ENCODE peak calls at places on chromosome 21, in ten cellular contexts. One of them, this sample, is unnamed.

GRCh38 chr21:45640888-45641479 is 2.5 kb upstream of the PCBP3 start:
- DNase-seq in memory B cell: no peak
- DNase-seq in activated T-helper 1 cell treated with Interleukin-2 at 50 U/mL for 16 hours: no peak
- DNase-seq in stimulated activated CD4-positive, alpha-beta T cell treated with anti-CD3 and anti-CD28 coated beads, Interleukin-1b, Interleukin-23, amount 100 ng/mL, for 48 hours: no peak
- DNase-seq in transverse colon: peak
- DNase-seq in Kasumi-1: no peak
- DNase-seq in midbrain: no peak
- DNase-seq in AG04449: no peak
- DNase-seq in brain microvascular endothelial cell: peak
- DNase-seq in stimulated activated CD8-positive, alpha-beta memory T cell treated with anti-CD3 and anti-CD28 coated beads, Interleukin-2, amount 100 ng/mL, for 1 hour: no peak
- DNase-seq in this sample: peak

GRCh38 chr21:29382029-29382654 is 83.4 kb downstream of the BACH1 start:
- DNase-seq in memory B cell: no peak
- DNase-seq in activated T-helper 1 cell treated with Interleukin-2 at 50 U/mL for 16 hours: no peak
- DNase-seq in stimulated activated CD4-positive, alpha-beta T cell treated with anti-CD3 and anti-CD28 coated beads, Interleukin-1b, Interleukin-23, amount 100 ng/mL, for 48 hours: no peak
- DNase-seq in transverse colon: no peak
- DNase-seq in Kasumi-1: no peak
- DNase-seq in midbrain: no peak
- DNase-seq in AG04449: peak
- DNase-seq in brain microvascular endothelial cell: peak
- DNase-seq in stimulated activated CD8-positive, alpha-beta memory T cell treated with anti-CD3 and anti-CD28 coated beads, Interleukin-2, amount 100 ng/mL, for 1 hour: no peak
- DNase-seq in this sample: peak

GRCh38 chr21:31198575-31198974 is 145.5 kb downstream of the TIAM1 start:
- DNase-seq in memory B cell: peak
- DNase-seq in activated T-helper 1 cell treated with Interleukin-2 at 50 U/mL for 16 hours: no peak
- DNase-seq in stimulated activated CD4-positive, alpha-beta T cell treated with anti-CD3 and anti-CD28 coated beads, Interleukin-1b, Interleukin-23, amount 100 ng/mL, for 48 hours: no peak
- DNase-seq in transverse colon: no peak
- DNase-seq in Kasumi-1: peak
- DNase-seq in midbrain: peak
- DNase-seq in AG04449: peak
- DNase-seq in brain microvascular endothelial cell: peak
- DNase-seq in stimulated activated CD8-positive, alpha-beta memory T cell treated with anti-CD3 and anti-CD28 coated beads, Interleukin-2, amount 100 ng/mL, for 1 hour: no peak
- DNase-seq in this sample: peak

GRCh38 chr21:26933448-26933847 is 33.4 kb downstream of the ADAMTS5 start:
- DNase-seq in memory B cell: no peak
- DNase-seq in activated T-helper 1 cell treated with Interleukin-2 at 50 U/mL for 16 hours: no peak
- DNase-seq in stimulated activated CD4-positive, alpha-beta T cell treated with anti-CD3 and anti-CD28 coated beads, Interleukin-1b, Interleukin-23, amount 100 ng/mL, for 48 hours: no peak
- DNase-seq in transverse colon: no peak
- DNase-seq in Kasumi-1: no peak
- DNase-seq in midbrain: no peak
- DNase-seq in AG04449: no peak
- DNase-seq in brain microvascular endothelial cell: no peak
- DNase-seq in stimulated activated CD8-positive, alpha-beta memory T cell treated with anti-CD3 and anti-CD28 coated beads, Interleukin-2, amount 100 ng/mL, for 1 hour: no peak
- DNase-seq in this sample: no peak

GRCh38 chr21:33975548-33976081 is 60.0 kb upstream of the ATP5PO start:
- DNase-seq in memory B cell: peak
- DNase-seq in activated T-helper 1 cell treated with Interleukin-2 at 50 U/mL for 16 hours: peak
- DNase-seq in stimulated activated CD4-positive, alpha-beta T cell treated with anti-CD3 and anti-CD28 coated beads, Interleukin-1b, Interleukin-23, amount 100 ng/mL, for 48 hours: peak
- DNase-seq in transverse colon: peak
- DNase-seq in Kasumi-1: peak
- DNase-seq in midbrain: no peak
- DNase-seq in AG04449: no peak
- DNase-seq in brain microvascular endothelial cell: peak
- DNase-seq in stimulated activated CD8-positive, alpha-beta memory T cell treated with anti-CD3 and anti-CD28 coated beads, Interleukin-2, amount 100 ng/mL, for 1 hour: peak
- DNase-seq in this sample: no peak

GRCh38 chr21:43277481-43278351 is 108.9 kb downstream of the CRYAA start:
- DNase-seq in memory B cell: no peak
- DNase-seq in activated T-helper 1 cell treated with Interleukin-2 at 50 U/mL for 16 hours: no peak
- DNase-seq in stimulated activated CD4-positive, alpha-beta T cell treated with anti-CD3 and anti-CD28 coated beads, Interleukin-1b, Interleukin-23, amount 100 ng/mL, for 48 hours: no peak
- DNase-seq in transverse colon: no peak
- DNase-seq in Kasumi-1: no peak
- DNase-seq in midbrain: no peak
- DNase-seq in AG04449: no peak
- DNase-seq in brain microvascular endothelial cell: no peak
- DNase-seq in stimulated activated CD8-positive, alpha-beta memory T cell treated with anti-CD3 and anti-CD28 coated beads, Interleukin-2, amount 100 ng/mL, for 1 hour: no peak
- DNase-seq in this sample: no peak

GRCh38 chr21:25385912-25386474 is 221.3 kb downstream of the MRPL39 start:
- DNase-seq in memory B cell: peak
- DNase-seq in activated T-helper 1 cell treated with Interleukin-2 at 50 U/mL for 16 hours: no peak
- DNase-seq in stimulated activated CD4-positive, alpha-beta T cell treated with anti-CD3 and anti-CD28 coated beads, Interleukin-1b, Interleukin-23, amount 100 ng/mL, for 48 hours: no peak
- DNase-seq in transverse colon: no peak
- DNase-seq in Kasumi-1: peak
- DNase-seq in midbrain: peak
- DNase-seq in AG04449: no peak
- DNase-seq in brain microvascular endothelial cell: no peak
- DNase-seq in stimulated activated CD8-positive, alpha-beta memory T cell treated with anti-CD3 and anti-CD28 coated beads, Interleukin-2, amount 100 ng/mL, for 1 hour: no peak
- DNase-seq in this sample: peak

GRCh38 chr21:39774252-39774651 is 29.3 kb downstream of the IGSF5 start:
- DNase-seq in memory B cell: no peak
- DNase-seq in activated T-helper 1 cell treated with Interleukin-2 at 50 U/mL for 16 hours: no peak
- DNase-seq in stimulated activated CD4-positive, alpha-beta T cell treated with anti-CD3 and anti-CD28 coated beads, Interleukin-1b, Interleukin-23, amount 100 ng/mL, for 48 hours: no peak
- DNase-seq in transverse colon: no peak
- DNase-seq in Kasumi-1: no peak
- DNase-seq in midbrain: no peak
- DNase-seq in AG04449: no peak
- DNase-seq in brain microvascular endothelial cell: no peak
- DNase-seq in stimulated activated CD8-positive, alpha-beta memory T cell treated with anti-CD3 and anti-CD28 coated beads, Interleukin-2, amount 100 ng/mL, for 1 hour: no peak
- DNase-seq in this sample: no peak

GRCh38 chr21:45105906-45106485 is 31.6 kb downstream of the ADARB1 start:
- DNase-seq in memory B cell: no peak
- DNase-seq in activated T-helper 1 cell treated with Interleukin-2 at 50 U/mL for 16 hours: no peak
- DNase-seq in stimulated activated CD4-positive, alpha-beta T cell treated with anti-CD3 and anti-CD28 coated beads, Interleukin-1b, Interleukin-23, amount 100 ng/mL, for 48 hours: no peak
- DNase-seq in transverse colon: no peak
- DNase-seq in Kasumi-1: no peak
- DNase-seq in midbrain: no peak
- DNase-seq in AG04449: no peak
- DNase-seq in brain microvascular endothelial cell: no peak
- DNase-seq in stimulated activated CD8-positive, alpha-beta memory T cell treated with anti-CD3 and anti-CD28 coated beads, Interleukin-2, amount 100 ng/mL, for 1 hour: no peak
- DNase-seq in this sample: no peak

GRCh38 chr21:16908087-16908486 is 604.8 kb upstream of the CXADR start:
- DNase-seq in memory B cell: no peak
- DNase-seq in activated T-helper 1 cell treated with Interleukin-2 at 50 U/mL for 16 hours: no peak
- DNase-seq in stimulated activated CD4-positive, alpha-beta T cell treated with anti-CD3 and anti-CD28 coated beads, Interleukin-1b, Interleukin-23, amount 100 ng/mL, for 48 hours: no peak
- DNase-seq in transverse colon: no peak
- DNase-seq in Kasumi-1: no peak
- DNase-seq in midbrain: peak
- DNase-seq in AG04449: no peak
- DNase-seq in brain microvascular endothelial cell: no peak
- DNase-seq in stimulated activated CD8-positive, alpha-beta memory T cell treated with anti-CD3 and anti-CD28 coated beads, Interleukin-2, amount 100 ng/mL, for 1 hour: no peak
- DNase-seq in this sample: peak

GRCh38 chr21:46150491-46151121 is 4.8 kb downstream of the FTCD start:
- DNase-seq in memory B cell: no peak
- DNase-seq in activated T-helper 1 cell treated with Interleukin-2 at 50 U/mL for 16 hours: no peak
- DNase-seq in stimulated activated CD4-positive, alpha-beta T cell treated with anti-CD3 and anti-CD28 coated beads, Interleukin-1b, Interleukin-23, amount 100 ng/mL, for 48 hours: no peak
- DNase-seq in transverse colon: peak
- DNase-seq in Kasumi-1: no peak
- DNase-seq in midbrain: no peak
- DNase-seq in AG04449: no peak
- DNase-seq in brain microvascular endothelial cell: no peak
- DNase-seq in stimulated activated CD8-positive, alpha-beta memory T cell treated with anti-CD3 and anti-CD28 coated beads, Interleukin-2, amount 100 ng/mL, for 1 hour: no peak
- DNase-seq in this sample: no peak

GRCh38 chr21:44370027-44370735 is 16.8 kb downstream of the TRPM2 start:
- DNase-seq in memory B cell: no peak
- DNase-seq in activated T-helper 1 cell treated with Interleukin-2 at 50 U/mL for 16 hours: no peak
- DNase-seq in stimulated activated CD4-positive, alpha-beta T cell treated with anti-CD3 and anti-CD28 coated beads, Interleukin-1b, Interleukin-23, amount 100 ng/mL, for 48 hours: no peak
- DNase-seq in transverse colon: no peak
- DNase-seq in Kasumi-1: no peak
- DNase-seq in midbrain: no peak
- DNase-seq in AG04449: no peak
- DNase-seq in brain microvascular endothelial cell: peak
- DNase-seq in stimulated activated CD8-positive, alpha-beta memory T cell treated with anti-CD3 and anti-CD28 coated beads, Interleukin-2, amount 100 ng/mL, for 1 hour: no peak
- DNase-seq in this sample: peak

GRCh38 chr21:37927711-37928110 is 11.5 kb upstream of the KCNJ6 start:
- DNase-seq in memory B cell: no peak
- DNase-seq in activated T-helper 1 cell treated with Interleukin-2 at 50 U/mL for 16 hours: no peak
- DNase-seq in stimulated activated CD4-positive, alpha-beta T cell treated with anti-CD3 and anti-CD28 coated beads, Interleukin-1b, Interleukin-23, amount 100 ng/mL, for 48 hours: no peak
- DNase-seq in transverse colon: no peak
- DNase-seq in Kasumi-1: no peak
- DNase-seq in midbrain: no peak
- DNase-seq in AG04449: no peak
- DNase-seq in brain microvascular endothelial cell: no peak
- DNase-seq in stimulated activated CD8-positive, alpha-beta memory T cell treated with anti-CD3 and anti-CD28 coated beads, Interleukin-2, amount 100 ng/mL, for 1 hour: no peak
- DNase-seq in this sample: no peak

GRCh38 chr21:39852726-39853510 is 14.3 kb upstream of the PCP4 start:
- DNase-seq in memory B cell: no peak
- DNase-seq in activated T-helper 1 cell treated with Interleukin-2 at 50 U/mL for 16 hours: no peak
- DNase-seq in stimulated activated CD4-positive, alpha-beta T cell treated with anti-CD3 and anti-CD28 coated beads, Interleukin-1b, Interleukin-23, amount 100 ng/mL, for 48 hours: no peak
- DNase-seq in transverse colon: no peak
- DNase-seq in Kasumi-1: no peak
- DNase-seq in midbrain: no peak
- DNase-seq in AG04449: no peak
- DNase-seq in brain microvascular endothelial cell: no peak
- DNase-seq in stimulated activated CD8-positive, alpha-beta memory T cell treated with anti-CD3 and anti-CD28 coated beads, Interleukin-2, amount 100 ng/mL, for 1 hour: no peak
- DNase-seq in this sample: no peak

GRCh38 chr21:39588884-39589283 is 23.9 kb upstream of the B3GALT5 start:
- DNase-seq in memory B cell: no peak
- DNase-seq in activated T-helper 1 cell treated with Interleukin-2 at 50 U/mL for 16 hours: no peak
- DNase-seq in stimulated activated CD4-positive, alpha-beta T cell treated with anti-CD3 and anti-CD28 coated beads, Interleukin-1b, Interleukin-23, amount 100 ng/mL, for 48 hours: no peak
- DNase-seq in transverse colon: no peak
- DNase-seq in Kasumi-1: no peak
- DNase-seq in midbrain: no peak
- DNase-seq in AG04449: no peak
- DNase-seq in brain microvascular endothelial cell: no peak
- DNase-seq in stimulated activated CD8-positive, alpha-beta memory T cell treated with anti-CD3 and anti-CD28 coated beads, Interleukin-2, amount 100 ng/mL, for 1 hour: no peak
- DNase-seq in this sample: no peak

GRCh38 chr21:33834801-33835500 is 80.7 kb downstream of the ATP5PO start:
- DNase-seq in memory B cell: no peak
- DNase-seq in activated T-helper 1 cell treated with Interleukin-2 at 50 U/mL for 16 hours: no peak
- DNase-seq in stimulated activated CD4-positive, alpha-beta T cell treated with anti-CD3 and anti-CD28 coated beads, Interleukin-1b, Interleukin-23, amount 100 ng/mL, for 48 hours: no peak
- DNase-seq in transverse colon: no peak
- DNase-seq in Kasumi-1: no peak
- DNase-seq in midbrain: no peak
- DNase-seq in AG04449: no peak
- DNase-seq in brain microvascular endothelial cell: peak
- DNase-seq in stimulated activated CD8-positive, alpha-beta memory T cell treated with anti-CD3 and anti-CD28 coated beads, Interleukin-2, amount 100 ng/mL, for 1 hour: no peak
- DNase-seq in this sample: no peak

GRCh38 chr21:43740497-43741156 is 21.7 kb downstream of the PDXK start:
- DNase-seq in memory B cell: peak
- DNase-seq in activated T-helper 1 cell treated with Interleukin-2 at 50 U/mL for 16 hours: no peak
- DNase-seq in stimulated activated CD4-positive, alpha-beta T cell treated with anti-CD3 and anti-CD28 coated beads, Interleukin-1b, Interleukin-23, amount 100 ng/mL, for 48 hours: no peak
- DNase-seq in transverse colon: peak
- DNase-seq in Kasumi-1: no peak
- DNase-seq in midbrain: peak
- DNase-seq in AG04449: no peak
- DNase-seq in brain microvascular endothelial cell: no peak
- DNase-seq in stimulated activated CD8-positive, alpha-beta memory T cell treated with anti-CD3 and anti-CD28 coated beads, Interleukin-2, amount 100 ng/mL, for 1 hour: no peak
- DNase-seq in this sample: no peak

GRCh38 chr21:16213518-16213917 is 483.7 kb downstream of the USP25 start:
- DNase-seq in memory B cell: no peak
- DNase-seq in activated T-helper 1 cell treated with Interleukin-2 at 50 U/mL for 16 hours: no peak
- DNase-seq in stimulated activated CD4-positive, alpha-beta T cell treated with anti-CD3 and anti-CD28 coated beads, Interleukin-1b, Interleukin-23, amount 100 ng/mL, for 48 hours: no peak
- DNase-seq in transverse colon: no peak
- DNase-seq in Kasumi-1: no peak
- DNase-seq in midbrain: no peak
- DNase-seq in AG04449: no peak
- DNase-seq in brain microvascular endothelial cell: no peak
- DNase-seq in stimulated activated CD8-positive, alpha-beta memory T cell treated with anti-CD3 and anti-CD28 coated beads, Interleukin-2, amount 100 ng/mL, for 1 hour: no peak
- DNase-seq in this sample: no peak

GRCh38 chr21:33734326-33734725 is 92.0 kb downstream of the ITSN1 start:
- DNase-seq in memory B cell: no peak
- DNase-seq in activated T-helper 1 cell treated with Interleukin-2 at 50 U/mL for 16 hours: no peak
- DNase-seq in stimulated activated CD4-positive, alpha-beta T cell treated with anti-CD3 and anti-CD28 coated beads, Interleukin-1b, Interleukin-23, amount 100 ng/mL, for 48 hours: no peak
- DNase-seq in transverse colon: no peak
- DNase-seq in Kasumi-1: no peak
- DNase-seq in midbrain: no peak
- DNase-seq in AG04449: peak
- DNase-seq in brain microvascular endothelial cell: no peak
- DNase-seq in stimulated activated CD8-positive, alpha-beta memory T cell treated with anti-CD3 and anti-CD28 coated beads, Interleukin-2, amount 100 ng/mL, for 1 hour: no peak
- DNase-seq in this sample: no peak

GRCh38 chr21:39263372-39263771 is 50.1 kb downstream of the BRWD1 start:
- DNase-seq in memory B cell: no peak
- DNase-seq in activated T-helper 1 cell treated with Interleukin-2 at 50 U/mL for 16 hours: no peak
- DNase-seq in stimulated activated CD4-positive, alpha-beta T cell treated with anti-CD3 and anti-CD28 coated beads, Interleukin-1b, Interleukin-23, amount 100 ng/mL, for 48 hours: no peak
- DNase-seq in transverse colon: no peak
- DNase-seq in Kasumi-1: no peak
- DNase-seq in midbrain: no peak
- DNase-seq in AG04449: no peak
- DNase-seq in brain microvascular endothelial cell: no peak
- DNase-seq in stimulated activated CD8-positive, alpha-beta memory T cell treated with anti-CD3 and anti-CD28 coated beads, Interleukin-2, amount 100 ng/mL, for 1 hour: no peak
- DNase-seq in this sample: peak

GRCh38 chr21:16573581-16573980 is 843.8 kb downstream of the USP25 start:
- DNase-seq in memory B cell: no peak
- DNase-seq in activated T-helper 1 cell treated with Interleukin-2 at 50 U/mL for 16 hours: no peak
- DNase-seq in stimulated activated CD4-positive, alpha-beta T cell treated with anti-CD3 and anti-CD28 coated beads, Interleukin-1b, Interleukin-23, amount 100 ng/mL, for 48 hours: no peak
- DNase-seq in transverse colon: no peak
- DNase-seq in Kasumi-1: no peak
- DNase-seq in midbrain: no peak
- DNase-seq in AG04449: no peak
- DNase-seq in brain microvascular endothelial cell: peak
- DNase-seq in stimulated activated CD8-positive, alpha-beta memory T cell treated with anti-CD3 and anti-CD28 coated beads, Interleukin-2, amount 100 ng/mL, for 1 hour: no peak
- DNase-seq in this sample: peak

GRCh38 chr21:34844033-34844923 is 175.5 kb downstream of the CLIC6 start:
- DNase-seq in memory B cell: no peak
- DNase-seq in activated T-helper 1 cell treated with Interleukin-2 at 50 U/mL for 16 hours: no peak
- DNase-seq in stimulated activated CD4-positive, alpha-beta T cell treated with anti-CD3 and anti-CD28 coated beads, Interleukin-1b, Interleukin-23, amount 100 ng/mL, for 48 hours: no peak
- DNase-seq in transverse colon: peak
- DNase-seq in Kasumi-1: no peak
- DNase-seq in midbrain: no peak
- DNase-seq in AG04449: no peak
- DNase-seq in brain microvascular endothelial cell: peak
- DNase-seq in stimulated activated CD8-positive, alpha-beta memory T cell treated with anti-CD3 and anti-CD28 coated beads, Interleukin-2, amount 100 ng/mL, for 1 hour: no peak
- DNase-seq in this sample: peak

GRCh38 chr21:25330266-25330665 is 277.0 kb downstream of the MRPL39 start:
- DNase-seq in memory B cell: no peak
- DNase-seq in activated T-helper 1 cell treated with Interleukin-2 at 50 U/mL for 16 hours: no peak
- DNase-seq in stimulated activated CD4-positive, alpha-beta T cell treated with anti-CD3 and anti-CD28 coated beads, Interleukin-1b, Interleukin-23, amount 100 ng/mL, for 48 hours: no peak
- DNase-seq in transverse colon: no peak
- DNase-seq in Kasumi-1: no peak
- DNase-seq in midbrain: no peak
- DNase-seq in AG04449: no peak
- DNase-seq in brain microvascular endothelial cell: peak
- DNase-seq in stimulated activated CD8-positive, alpha-beta memory T cell treated with anti-CD3 and anti-CD28 coated beads, Interleukin-2, amount 100 ng/mL, for 1 hour: no peak
- DNase-seq in this sample: no peak